ENCODE peak calls at places on chromosome 21, in four cellular contexts. A is choroid plexus epithelial cell, Q is right atrium auricular region, R is BJ. Z is an unnamed sample.
A peak's percentile ranks its signal among the peaks of the same experiment; 100 is the strongest.

GRCh38 chr21:24112020-24112419 is 1495.3 kb downstream of the MRPL39 start:
- DNase-seq in A (peak; percentile 5), Q (no peak), R (no peak), Z (no peak)

GRCh38 chr21:14097881-14098499 is 112.8 kb downstream of the LIPI start:
- DNase-seq in Q (peak; percentile 13), A (no peak), R (no peak), Z (no peak)

GRCh38 chr21:39597595-39598185 is 15.1 kb upstream of the B3GALT5 start:
- DNase-seq in A (no peak), Q (no peak), R (no peak), Z (no peak)

GRCh38 chr21:45326169-45326833 is 38.6 kb upstream of the POFUT2 start:
- DNase-seq in R (no peak), A (no peak), Q (no peak), Z (peak; percentile 62)

GRCh38 chr21:46189959-46190490 is 5.8 kb upstream of the SPATC1L start:
- DNase-seq in A (no peak), Q (peak; percentile 47), R (no peak), Z (no peak)

GRCh38 chr21:38277501-38278111 is 20.8 kb downstream of the KCNJ15 start:
- DNase-seq in Q (peak; percentile 81), R (peak; percentile 94), A (peak; percentile 99), Z (peak; percentile 100)

GRCh38 chr21:45725844-45726200 is 82.3 kb downstream of the PCBP3 start:
- DNase-seq in Q (no peak), A (no peak), R (no peak), Z (no peak)

GRCh38 chr21:45364464-45365185 is 40.3 kb upstream of the COL18A1 start:
- DNase-seq in Q (peak; percentile 76), R (no peak), A (peak; percentile 61), Z (peak; percentile 67)

GRCh38 chr21:38072489-38072888 is 156.2 kb upstream of the KCNJ6 start:
- DNase-seq in R (no peak), Q (no peak), A (no peak), Z (no peak)

GRCh38 chr21:40851749-40852148 is 4.8 kb upstream of the DSCAM start:
- DNase-seq in A (no peak), Q (no peak), R (no peak), Z (no peak)

GRCh38 chr21:31180256-31181088 is 142.2 kb upstream of the KRTAP19-8 start:
- DNase-seq in R (no peak), Q (no peak), A (peak; percentile 79), Z (peak; percentile 25)
- TF ChIP-seq CTCF in R (peak; percentile 54), Q (peak; percentile 67), A (peak; percentile 60), Z (peak; percentile 47)

DNA sequence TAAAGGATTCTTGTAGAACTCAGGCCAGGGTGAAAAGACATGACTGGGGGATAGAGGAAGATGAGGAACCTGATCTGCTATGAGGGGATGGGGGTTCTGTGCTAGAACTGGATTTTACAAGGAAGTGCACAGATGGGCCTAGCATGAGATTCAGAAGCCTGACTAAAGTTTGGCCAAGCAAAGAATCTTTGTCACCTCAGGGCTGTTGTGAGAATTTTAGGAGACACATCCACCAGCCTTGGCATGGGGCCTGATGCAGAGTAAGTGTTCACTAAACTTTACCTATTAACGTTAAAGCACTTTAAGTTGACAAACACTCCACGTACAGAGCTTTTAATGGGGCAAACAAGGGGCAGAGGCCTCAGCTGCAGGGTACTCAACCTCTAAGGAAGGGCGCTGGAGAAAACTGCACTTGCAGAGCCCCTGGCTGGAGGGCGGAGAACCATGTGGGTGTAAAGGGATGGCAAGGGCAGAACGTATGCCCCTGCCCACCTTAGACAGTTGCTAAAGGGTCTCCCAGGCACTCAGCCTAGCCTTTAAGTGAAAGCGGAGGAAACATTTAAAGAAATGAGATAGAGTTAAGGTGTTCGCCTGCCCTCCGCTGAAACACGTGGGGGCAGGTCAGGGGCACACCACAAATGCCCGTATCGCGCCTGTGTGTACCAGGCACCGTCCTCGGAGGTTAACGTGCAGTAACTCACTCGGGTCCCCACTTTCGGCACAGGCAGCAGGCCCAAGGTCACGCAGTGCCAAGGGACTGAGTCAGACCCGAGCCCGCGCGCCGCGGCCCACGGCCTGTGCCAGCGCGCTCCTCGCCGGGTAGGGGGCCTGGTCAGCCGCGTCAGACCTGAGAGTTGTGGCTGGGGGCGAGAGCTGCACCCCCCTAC is 990 bp upstream of the MRPS6 start:
- DNase-seq in R (no peak), A (no peak), Q (no peak), Z (no peak)
- H3K4me3 ChIP-seq in R (peak overlapping the region; percentile 88), A (peak overlapping the region; percentile 57), Q (peak overlapping the region; percentile 83), Z (peak overlapping the region; percentile 57)

GRCh38 chr21:17506936-17507335 is 5.9 kb upstream of the CXADR start:
- DNase-seq in Q (no peak), R (no peak), A (no peak), Z (no peak)

GRCh38 chr21:17513214-17514123 is 626 bp downstream of the CXADR start:
- DNase-seq in A (peak; percentile 61), R (no peak), Q (no peak), Z (peak; percentile 47)

GRCh38 chr21:17514124-17514481 is 1.3 kb downstream of the CXADR start:
- DNase-seq in R (no peak), A (peak; percentile 49), Q (no peak), Z (no peak)

DNA sequence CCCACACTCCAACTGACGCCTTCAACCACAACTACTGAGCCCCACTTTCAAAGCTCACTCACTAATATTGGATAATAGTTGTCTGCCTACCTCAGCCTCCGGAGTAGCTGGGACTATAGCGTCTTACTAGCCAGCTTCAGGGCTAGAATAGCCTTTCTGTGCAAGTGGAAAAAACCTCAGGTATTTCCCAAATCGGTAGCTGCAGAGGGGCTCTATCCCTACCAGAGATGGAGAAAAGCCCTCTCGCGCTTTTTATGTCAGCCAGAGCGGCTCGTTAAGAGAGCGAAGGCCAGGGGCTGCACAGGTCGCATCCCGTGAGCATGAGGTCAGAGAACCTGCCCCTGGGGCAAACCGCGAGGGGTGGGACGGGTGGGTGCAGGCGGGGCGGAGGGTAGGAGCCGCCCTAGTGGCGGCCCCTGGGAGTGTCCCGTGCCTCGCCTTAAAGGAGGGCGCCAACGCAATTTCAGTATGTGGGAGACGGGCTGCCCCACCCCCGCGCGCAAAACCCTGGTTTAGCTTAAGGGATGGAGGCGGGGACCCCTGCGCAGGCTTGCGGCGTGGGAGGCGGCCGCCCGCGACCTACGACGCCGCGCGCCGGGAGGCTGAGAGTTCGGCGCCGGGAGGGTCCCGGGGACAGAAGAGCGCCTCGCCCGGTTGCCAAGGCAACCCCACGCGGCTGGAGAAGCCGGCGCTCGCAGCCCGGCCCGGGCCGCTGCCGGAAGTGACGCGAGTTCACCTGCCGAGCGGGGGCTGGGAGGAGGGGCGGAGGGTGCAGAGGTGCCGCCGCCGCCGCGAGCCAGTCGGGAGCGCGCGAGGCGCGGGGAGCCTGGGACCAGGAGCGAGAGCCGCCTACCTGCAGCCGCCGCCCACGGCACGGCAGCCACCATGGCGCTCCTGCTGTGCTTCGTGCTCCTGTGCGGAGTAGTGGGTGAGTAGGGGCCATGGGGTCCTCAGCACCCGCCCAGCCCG is at the start of gene CXADR:
- DNase-seq in Q (no peak), R (no peak), A (peak; percentile 69), Z (peak; percentile 48)
- TF ChIP-seq CTCF in Q (peak; percentile 59), R (peak; percentile 58), A (peak; percentile 60), Z (peak; percentile 44)

DNA sequence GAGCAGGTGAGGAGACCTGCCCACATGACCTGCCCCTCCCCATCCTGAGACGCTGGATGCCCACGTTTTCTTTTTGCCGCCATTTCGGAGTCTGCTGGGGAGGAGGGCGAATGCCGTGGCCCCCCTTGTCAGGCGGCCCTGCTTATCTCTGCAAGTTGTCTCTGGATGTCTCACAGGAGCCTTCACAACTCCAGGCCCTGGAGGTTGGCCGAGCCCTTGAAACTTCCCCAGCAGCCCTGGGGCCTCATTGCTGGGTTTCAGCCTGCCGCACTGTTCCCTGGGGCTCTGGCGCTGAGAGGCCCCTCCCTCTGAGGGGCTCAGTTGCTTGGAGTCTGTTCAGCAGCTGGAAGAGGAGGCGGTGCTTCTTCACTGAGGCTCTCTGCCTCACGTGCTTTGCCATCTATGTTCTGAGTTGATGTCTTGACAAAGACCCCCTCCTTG is 29.8 kb upstream of the ZBTB21 start:
- DNase-seq in A (peak; percentile 71), Q (no peak), R (peak; percentile 31), Z (peak; percentile 76)
- H3K4me3 ChIP-seq in A (no peak overlapping the region), Q (no peak overlapping the region), R (no peak overlapping the region), Z (no peak overlapping the region)

GRCh38 chr21:34857874-34858273 is 189.1 kb downstream of the CLIC6 start:
- DNase-seq in R (no peak), Q (no peak), A (peak; percentile 42), Z (no peak)
- TF ChIP-seq CTCF in R (peak; percentile 43), Q (no peak), A (peak; percentile 57), Z (peak; percentile 26)

DNA sequence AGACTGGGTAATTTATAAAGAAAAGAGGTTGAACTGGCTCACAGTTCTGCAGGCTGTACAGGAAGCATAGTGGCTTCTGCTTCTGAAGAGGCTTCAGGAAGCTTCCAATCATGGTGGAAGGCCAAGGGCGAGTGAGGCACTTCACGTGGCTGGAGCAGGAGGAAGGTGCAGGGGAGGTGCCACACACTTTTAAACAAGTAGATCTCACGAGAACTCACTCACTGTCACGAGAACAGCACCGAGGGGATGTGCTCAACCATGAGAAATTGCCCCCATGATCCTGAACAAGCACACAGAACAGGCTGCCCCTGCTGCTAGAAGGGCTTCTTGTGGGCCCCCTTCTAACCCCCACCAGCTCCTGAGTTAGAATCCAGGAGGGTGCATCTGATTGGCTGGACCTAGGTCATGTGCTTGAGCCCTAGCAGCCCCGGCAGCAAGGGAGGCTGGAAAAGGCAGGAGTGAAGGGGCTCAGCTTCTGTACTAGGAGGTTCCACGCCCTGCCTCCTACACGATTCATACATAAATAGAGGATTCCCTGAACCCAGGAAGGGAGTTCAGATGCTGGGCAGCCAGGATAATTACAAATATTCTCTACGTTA is 72.7 kb upstream of the ATP5PO start:
- DNase-seq in R (no peak), Q (no peak), A (no peak), Z (no peak)
- H3K4me3 ChIP-seq in R (no peak overlapping the region), Q (no peak overlapping the region), A (no peak overlapping the region), Z (no peak overlapping the region)

GRCh38 chr21:44301961-44302406 is 2.1 kb downstream of the PFKL start:
- DNase-seq in R (no peak), Q (no peak), A (no peak), Z (no peak)
- TF ChIP-seq CTCF in R (no peak), Q (no peak), A (no peak), Z (no peak)

GRCh38 chr21:34973685-34974084 is 75.4 kb downstream of the RUNX1 start:
- DNase-seq in A (no peak), Q (no peak), R (no peak), Z (no peak)
- H3K4me3 ChIP-seq in A (no peak overlapping the region), Q (no peak overlapping the region), R (no peak overlapping the region), Z (no peak overlapping the region)

DNA sequence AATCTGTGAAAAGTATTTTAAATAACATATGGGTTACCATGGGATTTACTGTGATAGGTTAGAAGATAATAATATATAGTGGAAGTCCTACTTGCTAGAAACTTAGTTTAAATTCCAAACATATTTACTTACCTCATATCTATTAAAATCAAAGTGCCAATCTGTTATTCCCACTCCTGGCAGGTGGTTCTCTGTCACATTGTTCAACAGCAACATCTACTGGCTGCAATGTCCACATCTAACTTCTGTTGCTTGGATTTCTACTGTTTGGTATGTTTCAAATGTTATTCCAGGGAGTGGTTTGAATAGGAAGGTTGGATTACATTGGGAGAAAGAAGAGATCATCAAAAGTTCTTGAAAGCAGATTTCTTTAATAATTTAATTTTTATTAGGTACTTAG is 122.5 kb upstream of the NCAM2 start:
- DNase-seq in A (peak; percentile 59), R (no peak), Q (no peak), Z (no peak)
- TF ChIP-seq CTCF in A (peak; percentile 59), R (no peak), Q (no peak), Z (no peak)

GRCh38 chr21:29938968-29939858 is 583 bp downstream of the GRIK1 start:
- DNase-seq in A (peak; percentile 12), R (no peak), Q (no peak), Z (no peak)
- H3K4me3 ChIP-seq in A (peak overlapping the region; percentile 45), R (no peak overlapping the region), Q (no peak overlapping the region), Z (no peak overlapping the region)